ENCODE peak calls at places on chromosomes 11 and 22, in seven cellular contexts. E is HFFc6, J is neural crest cell, G is psoas muscle, H is endothelial cell, N is heart left ventricle, I is body of pancreas. F is an unnamed sample.

GRCh38 chr11:70590356-70590991 is 192.1 kb downstream of the CTTN start:
- DNase-seq in E (no peak), J (no peak), G (no peak), H (no peak), N (no peak), I (no peak), F (no peak)

GRCh38 chr11:128731041-128731663 is 37.3 kb downstream of the FLI1 start:
- DNase-seq in E (no peak), J (no peak), G (no peak), H (no peak), N (no peak), I (no peak), F (no peak)

GRCh38 chr22:29661355-29661754 is 57.9 kb downstream of the NF2 start:
- DNase-seq in E (no peak), J (no peak), G (no peak), H (no peak), N (no peak), I (no peak), F (no peak)

GRCh38 chr22:27487600-27488450 is 313.7 kb downstream of the MN1 start:
- DNase-seq in E (peak), J (no peak), G (no peak), H (no peak), N (no peak), I (no peak), F (no peak)

GRCh38 chr11:72781313-72782080 is 12.3 kb downstream of the STARD10 start:
- DNase-seq in E (no peak), J (no peak), G (peak), H (peak), N (no peak), I (peak), F (peak)

GRCh38 chr11:68213555-68214172 is 568 bp upstream of the KMT5B start:
- DNase-seq in E (peak), J (peak), G (peak), H (peak), N (peak), I (peak), F (peak)

GRCh38 chr22:44924724-44925123 is 85.1 kb downstream of the PHF21B start:
- DNase-seq in E (no peak), J (no peak), G (no peak), H (no peak), N (no peak), I (no peak), F (no peak)

GRCh38 chr11:64078905-64079304 is 43.2 kb downstream of the FLRT1 start:
- DNase-seq in E (no peak), J (no peak), G (no peak), H (no peak), N (no peak), I (no peak), F (no peak)

GRCh38 chr11:77542296-77542695 is 47.5 kb upstream of the AQP11 start:
- DNase-seq in E (peak), J (no peak), G (no peak), H (no peak), N (no peak), I (no peak), F (no peak)

GRCh38 chr11:118606844-118607228 is 579 bp upstream of the PHLDB1 start:
- DNase-seq in E (no peak), J (no peak), G (no peak), H (no peak), N (no peak), I (peak), F (no peak)

GRCh38 chr22:28674121-28674563 is 5.5 kb downstream of the TTC28 start:
- DNase-seq in E (peak), J (no peak), G (no peak), H (no peak), N (no peak), I (no peak), F (no peak)

GRCh38 chr22:48091060-48091650 is 1328.7 kb downstream of the TBC1D22A start:
- DNase-seq in E (no peak), J (no peak), G (no peak), H (no peak), N (no peak), I (no peak), F (no peak)

GRCh38 chr22:49519117-49519737 is 308.4 kb downstream of the BRD1 start:
- DNase-seq in E (no peak), J (no peak), G (no peak), H (no peak), N (no peak), I (no peak), F (no peak)

GRCh38 chr11:36081274-36081945 is 137.5 kb downstream of the LDLRAD3 start:
- DNase-seq in E (no peak), J (no peak), G (no peak), H (no peak), N (no peak), I (no peak), F (no peak)

GRCh38 chr22:50712341-50713007 is 25.5 kb upstream of the ACR start:
- DNase-seq in E (no peak), J (no peak), G (no peak), H (no peak), N (peak), I (no peak), F (no peak)

GRCh38 chr22:44205713-44206645 is 25.3 kb downstream of the PARVG start:
- DNase-seq in E (no peak), J (no peak), G (no peak), H (no peak), N (no peak), I (no peak), F (no peak)

GRCh38 chr22:25110846-25111578 is 88.6 kb upstream of the CRYBB3 start:
- DNase-seq in E (peak), J (peak), G (peak), H (peak), N (peak), I (peak), F (no peak)

GRCh38 chr11:62804310-62805043 is 763 bp downstream of the NXF1 start:
- DNase-seq in E (peak), J (no peak), G (no peak), H (no peak), N (no peak), I (no peak), F (no peak)

GRCh38 chr11:67545280-67545679 is 22.0 kb upstream of the CABP2 start:
- DNase-seq in E (no peak), J (no peak), G (peak), H (no peak), N (peak), I (peak), F (no peak)

DNA sequence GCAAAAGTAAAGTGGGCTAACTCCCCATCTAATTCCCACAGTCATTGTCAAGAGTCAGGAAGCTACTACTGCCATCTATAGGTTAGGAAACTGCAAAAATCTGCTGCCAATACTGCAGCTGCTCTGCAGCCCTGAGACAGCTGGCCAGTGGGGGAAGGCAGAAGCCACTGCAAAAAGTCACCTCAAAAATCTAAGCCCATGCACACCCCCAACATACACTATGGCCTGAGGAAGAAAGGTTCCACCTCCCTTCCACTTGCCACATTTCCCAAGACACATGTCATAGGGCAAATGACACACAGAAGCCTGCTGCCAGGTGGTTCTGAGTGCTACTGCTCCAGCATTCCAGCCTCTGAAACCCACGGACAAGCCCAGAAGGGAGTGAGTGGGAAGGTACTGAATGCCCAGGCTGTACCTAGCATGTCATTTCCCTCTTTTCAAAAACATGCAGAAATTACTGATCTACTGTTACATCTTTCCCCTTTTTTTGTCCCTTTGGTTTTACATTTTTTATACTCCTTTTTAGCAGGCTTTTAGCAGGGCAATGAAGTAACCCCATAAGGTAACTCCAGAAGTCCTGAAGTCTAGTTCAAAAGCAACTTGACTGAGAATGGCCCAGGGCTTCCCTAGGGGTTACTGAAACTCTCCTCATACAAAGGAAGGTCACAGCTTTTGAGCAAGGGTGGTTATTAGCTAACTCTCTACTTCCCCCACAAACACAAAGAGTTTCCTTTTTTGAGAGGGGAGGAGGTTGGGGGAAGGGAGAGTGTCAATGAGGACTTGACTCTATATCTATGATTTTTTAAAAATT is 36.8 kb downstream of the DGCR2 start:
- DNase-seq in E (peak), J (peak), G (no peak), H (peak), N (no peak), I (no peak), F (peak)
- TF ChIP-seq CTCF in E (peak), J (peak), G (no peak), H (no peak), N (peak), I (peak), F (peak)

GRCh38 chr22:34414467-34415440 is 494.5 kb upstream of the LARGE1 start:
- DNase-seq in E (no peak), J (peak), G (no peak), H (peak), N (no peak), I (peak), F (no peak)
- TF ChIP-seq CTCF in E (peak), J (peak), G (no peak), H (no peak), N (peak), I (peak), F (peak)

GRCh38 chr11:108628326-108628725 is 34.8 kb upstream of the EXPH5 start:
- DNase-seq in E (no peak), J (no peak), G (no peak), H (no peak), N (no peak), I (no peak), F (no peak)
- TF ChIP-seq CTCF in E (no peak), J (no peak), G (no peak), H (no peak), N (no peak), I (no peak), F (no peak)

GRCh38 chr11:15557831-15558230 is 443.1 kb downstream of the INSC start:
- DNase-seq in E (no peak), J (no peak), G (no peak), H (no peak), N (no peak), I (no peak), F (no peak)
- TF ChIP-seq CTCF in E (no peak), J (no peak), G (no peak), H (no peak), N (no peak), I (no peak), F (no peak)

GRCh38 chr22:43047605-43048004 is 32.7 kb upstream of the PACSIN2 start:
- DNase-seq in E (no peak), J (no peak), G (no peak), H (no peak), N (no peak), I (no peak), F (peak)

GRCh38 chr22:43057641-43058040 is 31.6 kb downstream of the TTLL1 start:
- DNase-seq in E (no peak), J (no peak), G (no peak), H (no peak), N (no peak), I (peak), F (no peak)

GRCh38 chr22:43050995-43051394 is 36.0 kb upstream of the PACSIN2 start:
- DNase-seq in E (no peak), J (no peak), G (no peak), H (no peak), N (no peak), I (no peak), F (no peak)

DNA sequence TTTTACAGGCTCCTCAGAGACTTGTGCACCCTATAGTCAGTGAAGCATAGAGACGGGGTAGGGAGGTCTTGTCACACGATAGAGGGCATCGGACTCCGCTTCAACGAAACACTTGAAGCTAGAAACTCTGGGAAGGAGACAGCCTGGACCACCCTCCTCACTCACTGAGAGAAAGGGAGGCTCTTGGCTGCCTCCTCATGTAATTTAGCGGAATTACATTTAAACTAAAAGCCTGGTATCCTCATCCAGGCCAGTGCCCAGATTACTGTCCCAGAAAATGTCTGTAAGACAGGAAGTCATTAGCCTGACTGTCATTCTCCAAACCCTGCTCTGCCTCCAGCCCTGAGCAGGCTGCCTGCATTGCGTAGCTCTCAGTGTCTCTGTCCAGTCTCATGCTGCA is 36.0 kb downstream of the TTLL1 start:
- DNase-seq in E (no peak), J (peak), G (no peak), H (no peak), N (no peak), I (no peak), F (no peak)
- TF ChIP-seq CTCF in E (peak), J (peak), G (no peak), H (peak), N (no peak), I (peak), F (peak)

GRCh38 chr11:132184079-132184478 is 813.7 kb downstream of the NTM start:
- DNase-seq in E (no peak), J (no peak), G (no peak), H (no peak), N (no peak), I (no peak), F (no peak)
- TF ChIP-seq CTCF in E (no peak), J (no peak), G (no peak), H (no peak), N (no peak), I (no peak), F (no peak)

GRCh38 chr11:9982796-9983579 is 311.0 kb downstream of the SBF2 start:
- DNase-seq in E (no peak), J (peak), G (no peak), H (no peak), N (no peak), I (no peak), F (no peak)
- TF ChIP-seq CTCF in E (no peak), J (no peak), G (no peak), H (no peak), N (no peak), I (no peak), F (no peak)

F was measured in D721Med.